ENCODE peak calls at places on chromosomes 7 and 10, in seven cellular contexts. M is H1, F is K562, Z is GM12892, Q is GM12878, E is SK-N-SH, T is HepG2. B is an unnamed sample.

GRCh38 chr7:154794147-154794780 is 208.7 kb downstream of the PAXIP1 start:
- DNase-seq in M (peak), F (peak), Z (peak), Q (no peak), E (no peak), T (no peak), B (peak)

GRCh38 chr7:50620418-50620817 is 55.2 kb upstream of the DDC start:
- DNase-seq in M (no peak), F (no peak), Z (no peak), Q (no peak), E (no peak), T (no peak), B (no peak)

GRCh38 chr10:19048479-19048878 is at the start of gene MALRD1:
- DNase-seq in M (no peak), F (no peak), Z (no peak), Q (no peak), E (no peak), T (no peak), B (no peak)

GRCh38 chr7:135330088-135330487 is 96.5 kb downstream of the STRA8 start:
- DNase-seq in M (no peak), F (no peak), Z (no peak), Q (no peak), E (no peak), T (no peak), B (no peak)

GRCh38 chr7:155071916-155072315 is 1.8 kb downstream of the HTR5A start:
- DNase-seq in M (no peak), F (no peak), Z (no peak), Q (no peak), E (no peak), T (no peak), B (no peak)

GRCh38 chr7:25877802-25878789 is 273.9 kb upstream of the NFE2L3 start:
- DNase-seq in M (no peak), F (no peak), Z (no peak), Q (no peak), E (no peak), T (no peak), B (no peak)

GRCh38 chr10:121990015-121990677 is 1.2 kb downstream of the TACC2 start:
- DNase-seq in M (no peak), F (no peak), Z (no peak), Q (no peak), E (no peak), T (no peak), B (no peak)

GRCh38 chr7:29598607-29599006 is 35.0 kb downstream of the PRR15 start:
- DNase-seq in M (no peak), F (no peak), Z (no peak), Q (no peak), E (no peak), T (no peak), B (no peak)

GRCh38 chr10:1160561-1160961 is 104.4 kb downstream of the WDR37 start:
- DNase-seq in M (peak), F (no peak), Z (no peak), Q (no peak), E (no peak), T (no peak), B (no peak)

GRCh38 chr7:148650232-148650858 is 48.4 kb upstream of the CUL1 start:
- DNase-seq in M (no peak), F (no peak), Z (no peak), Q (no peak), E (no peak), T (no peak), B (no peak)

GRCh38 chr7:24405002-24405401 is 121.0 kb downstream of the NPY start:
- DNase-seq in M (no peak), F (no peak), Z (no peak), Q (no peak), E (no peak), T (no peak), B (no peak)

GRCh38 chr10:28812384-28813372 is 135.4 kb downstream of the BAMBI start:
- DNase-seq in M (peak), F (peak), Z (no peak), Q (no peak), E (no peak), T (no peak), B (no peak)

GRCh38 chr10:28808693-28809092 is 131.4 kb downstream of the BAMBI start:
- DNase-seq in M (no peak), F (peak), Z (no peak), Q (no peak), E (no peak), T (no peak), B (no peak)

GRCh38 chr10:28811639-28812349 is 134.5 kb downstream of the BAMBI start:
- DNase-seq in M (peak), F (peak), Z (no peak), Q (no peak), E (no peak), T (no peak), B (no peak)

GRCh38 chr10:28807760-28808613 is 130.7 kb downstream of the BAMBI start:
- DNase-seq in M (no peak), F (peak), Z (no peak), Q (no peak), E (peak), T (peak), B (no peak)

GRCh38 chr10:28810062-28810870 is 132.9 kb downstream of the BAMBI start:
- DNase-seq in M (peak), F (peak), Z (no peak), Q (no peak), E (no peak), T (no peak), B (no peak)
- TF ChIP-seq TAF1 in M (peak), F (peak), Z (no peak), Q (no peak), E (no peak), T (no peak), B (no peak)

GRCh38 chr7:86964973-86965726 is 94.3 kb downstream of the ELAPOR2 start:
- DNase-seq in M (no peak), F (no peak), Z (no peak), Q (no peak), E (no peak), T (no peak), B (no peak)

GRCh38 chr7:86963599-86964230 is 95.7 kb downstream of the ELAPOR2 start:
- DNase-seq in M (no peak), F (no peak), Z (no peak), Q (no peak), E (no peak), T (no peak), B (no peak)

GRCh38 chr7:86958380-86958779 is 101.1 kb downstream of the ELAPOR2 start:
- DNase-seq in M (no peak), F (no peak), Z (no peak), Q (no peak), E (no peak), T (no peak), B (no peak)

GRCh38 chr7:86962623-86963022 is 96.8 kb downstream of the ELAPOR2 start:
- DNase-seq in M (no peak), F (no peak), Z (no peak), Q (no peak), E (no peak), T (no peak), B (no peak)

GRCh38 chr7:86961686-86962085 is 97.8 kb downstream of the ELAPOR2 start:
- DNase-seq in M (no peak), F (no peak), Z (no peak), Q (no peak), E (no peak), T (no peak), B (no peak)
- TF ChIP-seq TAF1 in M (no peak), F (no peak), Z (no peak), Q (no peak), E (no peak), T (no peak), B (no peak)

GRCh38 chr7:117297606-117298005 is 25.3 kb downstream of the WNT2 start:
- DNase-seq in M (no peak), F (no peak), Z (no peak), Q (no peak), E (no peak), T (no peak), B (no peak)
- TF ChIP-seq TAF1 in M (no peak), F (no peak), Z (no peak), Q (no peak), E (no peak), T (no peak), B (no peak)

GRCh38 chr10:76763360-76763759 is 874.2 kb downstream of the KCNMA1 start:
- DNase-seq in M (no peak), F (no peak), Z (no peak), Q (no peak), E (no peak), T (no peak), B (no peak)
- TF ChIP-seq TAF1 in M (no peak), F (no peak), Z (no peak), Q (no peak), E (no peak), T (no peak), B (no peak)